ENCODE peak calls at places on chromosomes 4 and X, in ten cellular contexts. L is transverse colon, B is AG09309, J is HFF-Myc, U is tibial artery, K is cardiac fibroblast, D is Caco-2, I is aorta, N is AG10803, W is foreskin fibroblast. O is an unnamed sample.

GRCh38 chr4:185016946-185017797 is 1.1 kb upstream of the HELT start:
- DNase-seq in L (no peak), B (no peak), J (no peak), U (no peak), K (no peak), D (no peak), I (no peak), N (peak), W (no peak), O (peak)

GRCh38 chr4:81631958-81632439 is 160.3 kb upstream of the RASGEF1B start:
- DNase-seq in L (no peak), B (peak), J (no peak), U (no peak), K (peak), D (peak), I (no peak), N (peak), W (peak), O (no peak)

GRCh38 chr4:151238477-151238876 is 38.5 kb upstream of the PRSS48 start:
- DNase-seq in L (no peak), B (no peak), J (no peak), U (no peak), K (peak), D (no peak), I (no peak), N (peak), W (peak), O (no peak)

GRCh38 chr4:112889619-112890294 is 159.7 kb upstream of the ANK2 start:
- DNase-seq in L (no peak), B (peak), J (no peak), U (no peak), K (peak), D (no peak), I (no peak), N (peak), W (peak), O (peak)

GRCh38 chr4:182655321-182655720 is 261.9 kb downstream of the DCTD start:
- DNase-seq in L (no peak), B (no peak), J (no peak), U (no peak), K (no peak), D (no peak), I (no peak), N (no peak), W (no peak), O (peak)

GRCh38 chrX:150731795-150732194 is 38.6 kb downstream of the MTMR1 start:
- DNase-seq in L (no peak), B (peak), J (peak), U (no peak), K (peak), D (no peak), I (no peak), N (peak), W (peak), O (no peak)

GRCh38 chr4:1342003-1342402 is 5.0 kb upstream of the UVSSA start:
- DNase-seq in L (no peak), B (no peak), J (no peak), U (no peak), K (no peak), D (no peak), I (no peak), N (no peak), W (no peak), O (no peak)

GRCh38 chrX:136656596-136656995 is 8.6 kb downstream of the CD40LG start:
- DNase-seq in L (no peak), B (no peak), J (no peak), U (no peak), K (no peak), D (no peak), I (no peak), N (no peak), W (no peak), O (peak)

GRCh38 chr4:143517764-143518163 is 4.3 kb downstream of the SMARCA5 start:
- DNase-seq in L (no peak), B (no peak), J (no peak), U (no peak), K (no peak), D (no peak), I (no peak), N (no peak), W (no peak), O (no peak)

GRCh38 chr4:143514432-143514831 is 930 bp downstream of the SMARCA5 start:
- DNase-seq in L (peak), B (no peak), J (no peak), U (peak), K (peak), D (peak), I (peak), N (peak), W (peak), O (peak)

GRCh38 chr4:143512978-143513313 is 556 bp upstream of the SMARCA5 start:
- DNase-seq in L (no peak), B (no peak), J (no peak), U (no peak), K (no peak), D (no peak), I (no peak), N (no peak), W (no peak), O (no peak)

GRCh38 chr4:143513314-143514211 is at the start of gene SMARCA5:
- DNase-seq in L (peak), B (peak), J (peak), U (peak), K (peak), D (peak), I (peak), N (peak), W (peak), O (peak)

GRCh38 chr4:143515905-143516304 is 2.4 kb downstream of the SMARCA5 start:
- DNase-seq in L (no peak), B (no peak), J (no peak), U (no peak), K (no peak), D (no peak), I (no peak), N (no peak), W (no peak), O (no peak)
- H3K4me3 ChIP-seq in L (no peak), B (no peak), J (peak), U (peak), K (no peak), D (no peak), I (peak), N (no peak), W (peak), O (peak)

DNA sequence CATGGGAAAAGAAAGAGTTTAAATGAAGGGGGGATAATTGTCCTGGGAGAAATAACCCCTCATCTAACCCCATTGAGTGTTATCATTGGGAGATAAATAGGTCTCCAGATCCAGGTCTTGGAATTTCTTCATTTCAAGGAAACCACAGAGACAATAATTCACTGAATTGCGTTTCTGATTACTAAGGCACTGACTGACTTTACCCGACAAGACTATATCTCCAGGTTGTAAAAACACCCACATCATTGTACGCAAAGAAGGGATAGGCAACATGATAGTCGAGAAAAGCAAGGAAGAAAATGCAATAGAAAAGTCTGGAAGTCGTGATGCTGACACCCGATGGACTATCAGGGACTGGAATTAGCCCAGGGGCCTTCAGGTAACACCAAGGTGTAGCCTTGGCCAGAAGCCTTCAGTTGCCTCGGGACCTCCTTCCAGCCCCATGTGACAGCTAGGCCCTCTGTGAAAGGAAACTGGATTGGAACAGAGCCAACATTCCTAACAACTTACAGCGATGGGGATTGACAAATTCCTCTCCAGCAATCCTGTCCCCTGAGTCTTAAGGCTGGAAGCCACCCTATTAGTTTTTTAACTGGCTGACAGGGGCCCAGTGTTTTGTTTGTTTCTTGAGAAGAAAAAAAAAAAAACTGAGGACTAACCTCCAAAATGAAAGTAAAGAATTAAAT is 46.6 kb upstream of the RAB9B start:
- DNase-seq in L (no peak), B (peak), J (peak), U (no peak), K (peak), D (no peak), I (no peak), N (peak), W (peak), O (no peak)
- H3K4me3 ChIP-seq in L (no peak), B (no peak), J (no peak), U (no peak), K (no peak), D (no peak), I (no peak), N (no peak), W (no peak), O (no peak)

DNA sequence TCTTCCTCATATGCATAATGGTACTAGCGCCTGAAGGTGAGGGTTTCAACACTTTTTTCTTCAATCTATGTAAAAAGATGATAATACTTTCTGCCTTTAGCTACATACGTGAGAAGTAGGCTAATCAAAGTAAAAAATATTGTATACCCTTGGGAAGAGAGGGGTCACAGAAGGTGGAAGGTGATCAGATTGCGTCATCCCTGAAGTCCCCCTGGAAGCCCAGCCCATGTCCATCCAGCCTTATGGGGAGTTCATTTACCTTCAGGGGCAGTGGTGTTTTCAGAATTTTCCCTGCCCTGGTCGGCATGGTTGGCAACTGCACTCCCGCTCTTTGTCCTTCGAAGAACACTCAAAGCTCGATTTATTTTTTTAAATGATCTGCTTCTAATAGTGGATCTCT is 84.2 kb downstream of the LNX1 start:
- DNase-seq in L (no peak), B (no peak), J (no peak), U (no peak), K (no peak), D (no peak), I (no peak), N (no peak), W (no peak), O (no peak)
- H3K4me3 ChIP-seq in L (no peak), B (peak), J (no peak), U (peak), K (no peak), D (no peak), I (no peak), N (no peak), W (no peak), O (no peak)

GRCh38 chrX:153969125-153969903 is 2.3 kb downstream of the HCFC1 start:
- DNase-seq in L (no peak), B (no peak), J (no peak), U (no peak), K (no peak), D (no peak), I (no peak), N (no peak), W (no peak), O (peak)

GRCh38 chrX:153968255-153968654 is 3.4 kb downstream of the HCFC1 start:
- DNase-seq in L (no peak), B (no peak), J (no peak), U (no peak), K (no peak), D (no peak), I (no peak), N (no peak), W (no peak), O (no peak)

GRCh38 chrX:153967536-153968214 is 3.9 kb downstream of the HCFC1 start:
- DNase-seq in L (no peak), B (no peak), J (no peak), U (no peak), K (no peak), D (no peak), I (peak), N (no peak), W (no peak), O (no peak)

GRCh38 chrX:153969904-153970397 is 1.7 kb downstream of the HCFC1 start:
- DNase-seq in L (no peak), B (no peak), J (no peak), U (no peak), K (peak), D (no peak), I (peak), N (peak), W (no peak), O (peak)

GRCh38 chrX:153968754-153969124 is 2.9 kb downstream of the HCFC1 start:
- DNase-seq in L (peak), B (no peak), J (no peak), U (no peak), K (no peak), D (no peak), I (no peak), N (no peak), W (no peak), O (no peak)
- H3K4me3 ChIP-seq in L (no peak), B (peak), J (peak), U (peak), K (peak), D (no peak), I (no peak), N (peak), W (peak), O (peak)

GRCh38 chr4:139297001-139297410 is 4.3 kb upstream of the NAA15 start:
- DNase-seq in L (no peak), B (no peak), J (no peak), U (no peak), K (peak), D (no peak), I (no peak), N (peak), W (peak), O (no peak)
- H3K4me3 ChIP-seq in L (no peak), B (no peak), J (no peak), U (no peak), K (no peak), D (no peak), I (no peak), N (no peak), W (no peak), O (no peak)

DNA sequence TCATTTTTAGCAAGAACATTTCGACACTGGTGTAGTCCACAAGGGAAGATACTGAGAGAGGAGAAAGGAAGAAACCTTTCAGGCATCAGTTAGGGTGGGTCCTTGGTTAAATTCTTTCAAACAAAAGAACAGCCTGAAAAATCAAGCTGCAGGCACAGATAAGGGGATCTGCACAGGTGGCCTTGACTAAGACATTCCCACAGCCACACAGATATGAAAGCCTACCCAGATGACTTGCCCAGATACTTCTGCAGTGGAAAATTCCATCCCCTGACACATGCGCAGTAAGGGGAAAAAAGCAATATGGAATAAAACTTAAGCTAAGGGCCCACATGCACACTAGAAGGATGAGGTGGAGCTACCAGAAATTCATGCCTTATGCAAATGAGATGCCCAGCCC is 8.9 kb upstream of the TMEM165 start:
- DNase-seq in L (no peak), B (no peak), J (no peak), U (no peak), K (no peak), D (peak), I (no peak), N (no peak), W (no peak), O (no peak)
- H3K4me3 ChIP-seq in L (no peak), B (no peak), J (no peak), U (no peak), K (no peak), D (no peak), I (no peak), N (no peak), W (no peak), O (no peak)